ENCODE peak calls at places on chromosomes 4 and X, in four cellular contexts. E is fibroblast of mammary gland, B is astrocyte of the cerebellum, C is activated B cell treated with CpG ODN at 0.5 μM for 24 hours. M is an unnamed sample.

GRCh38 chrX:135982860-135983259 is 2.4 kb upstream of the SLC9A6 start:
- DNase-seq in B (no peak), C (no peak), E (peak), M (no peak)

GRCh38 chrX:123959281-123960063 is 2.0 kb upstream of the STAG2 start:
- DNase-seq in E (peak), B (no peak), C (peak), M (no peak)

GRCh38 chr4:121785479-121785878 is 15.6 kb upstream of the EXOSC9 start:
- DNase-seq in B (no peak), C (no peak), E (peak), M (no peak)

GRCh38 chrX:154748712-154749339 is 2.1 kb downstream of the GAB3 start:
- DNase-seq in B (no peak), C (no peak), E (peak), M (no peak)

GRCh38 chr4:25376754-25377571 is at the start of gene ANAPC4:
- DNase-seq in B (peak), C (peak), E (peak), M (peak)

GRCh38 chr4:77776182-77777134 is 42.7 kb downstream of the CNOT6L start:
- DNase-seq in E (no peak), B (peak), C (no peak), M (no peak)

GRCh38 chr4:161952382-161952781 is 211.4 kb downstream of the FSTL5 start:
- DNase-seq in C (no peak), B (no peak), E (no peak), M (no peak)

GRCh38 chrX:47481160-47481559 is 1.9 kb downstream of the ZNF41 start:
- DNase-seq in B (no peak), E (no peak), C (no peak), M (no peak)

GRCh38 chr4:185744127-185744865 is 67.7 kb downstream of the SORBS2 start:
- DNase-seq in B (peak), C (no peak), E (no peak), M (no peak)

GRCh38 chr4:25727711-25728493 is 72.3 kb downstream of the SLC34A2 start:
- DNase-seq in E (no peak), C (no peak), B (no peak), M (no peak)

GRCh38 chr4:168848112-168848511 is 161.9 kb downstream of the CBR4 start:
- DNase-seq in E (peak), B (no peak), C (no peak), M (no peak)

GRCh38 chrX:49075347-49075746 is 1.5 kb upstream of the PRAF2 start:
- DNase-seq in E (no peak), C (no peak), B (no peak), M (no peak)
- TF ChIP-seq CTCF in E (no peak), C (no peak), B (peak), M (no peak)

GRCh38 chrX:45747905-45748304 is 547.2 kb upstream of the DIPK2B start:
- DNase-seq in E (no peak), C (no peak), B (no peak), M (no peak)

GRCh38 chrX:45743906-45744625 is 543.4 kb upstream of the DIPK2B start:
- DNase-seq in C (no peak), B (no peak), E (peak), M (no peak)

GRCh38 chrX:45745479-45745878 is 544.8 kb upstream of the DIPK2B start:
- DNase-seq in B (no peak), E (peak), C (no peak), M (no peak)

GRCh38 chrX:45740291-45740690 is 539.6 kb upstream of the DIPK2B start:
- DNase-seq in B (no peak), E (peak), C (no peak), M (no peak)

DNA sequence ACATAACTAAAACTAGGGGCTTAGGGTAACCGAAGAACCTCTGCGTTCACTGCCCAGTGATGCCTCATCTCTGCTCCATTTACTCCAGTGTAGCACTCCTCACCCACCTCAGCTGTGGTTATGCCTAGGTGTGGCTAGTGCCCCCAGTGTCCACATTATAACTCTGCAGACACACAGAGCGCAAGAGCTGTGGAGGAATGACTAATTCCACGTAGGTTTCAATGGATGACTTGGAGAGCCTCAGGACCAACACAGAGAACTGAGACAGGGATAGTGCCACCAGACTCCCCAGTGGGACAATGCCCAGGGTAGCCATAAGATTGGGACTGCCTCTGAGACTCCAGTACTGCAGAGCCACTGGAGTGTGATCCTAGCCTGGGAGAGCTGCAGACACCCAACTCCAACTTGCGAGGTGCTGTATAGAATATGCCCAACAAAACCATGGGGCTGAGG is 542.4 kb upstream of the DIPK2B start:
- DNase-seq in C (no peak), E (peak), B (no peak), M (no peak)
- TF ChIP-seq CTCF in C (no peak), E (peak), B (peak), M (no peak)

GRCh38 chrX:15299945-15300851 is 15.2 kb downstream of the ASB11 start:
- DNase-seq in B (no peak), E (peak), C (no peak), M (no peak)
- TF ChIP-seq CTCF in B (peak), E (peak), C (no peak), M (peak)

GRCh38 chr4:8265171-8265929 is 4.2 kb upstream of the HTRA3 start:
- DNase-seq in B (no peak), E (no peak), C (no peak), M (no peak)

GRCh38 chr4:8266088-8266487 is 3.5 kb upstream of the HTRA3 start:
- DNase-seq in E (no peak), C (no peak), B (no peak), M (no peak)

GRCh38 chr4:8266508-8266907 is 3.0 kb upstream of the HTRA3 start:
- DNase-seq in B (no peak), E (no peak), C (no peak), M (no peak)

GRCh38 chr4:8268211-8268610 is 1.3 kb upstream of the HTRA3 start:
- DNase-seq in C (no peak), E (no peak), B (no peak), M (no peak)

GRCh38 chr4:8267077-8267476 is 2.5 kb upstream of the HTRA3 start:
- DNase-seq in C (no peak), B (no peak), E (peak), M (no peak)
- TF ChIP-seq CTCF in C (no peak), B (peak), E (peak), M (peak)

DNA sequence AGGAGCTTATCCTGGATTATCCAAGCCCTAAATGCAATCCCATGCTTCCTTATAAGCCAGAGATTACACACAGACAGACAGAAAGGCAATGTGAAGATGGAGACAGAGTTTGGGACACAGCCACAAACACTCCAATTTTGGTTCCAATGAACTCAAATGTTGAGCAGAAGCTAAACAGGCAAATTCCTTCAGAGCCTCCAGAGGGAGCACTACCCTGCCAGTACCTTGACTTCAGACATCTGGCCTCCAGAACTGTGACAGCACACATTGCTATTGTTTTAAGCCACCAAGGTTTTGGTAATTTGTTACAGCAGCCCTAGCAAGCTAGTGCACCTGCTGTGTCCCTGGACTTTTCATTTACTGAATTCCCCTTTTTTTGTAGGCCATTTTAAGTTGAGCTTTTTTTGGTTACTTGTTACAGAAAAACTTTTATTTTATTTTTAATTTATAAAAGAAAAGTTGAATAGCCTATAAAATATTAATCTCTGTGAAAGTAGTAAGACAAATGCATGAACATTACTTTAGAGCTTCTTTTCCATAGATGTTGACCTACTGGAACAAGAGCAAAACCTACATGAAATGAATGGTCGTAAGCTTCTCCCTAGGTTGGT is 33.4 kb upstream of the SRD5A3 start:
- DNase-seq in C (no peak), E (peak), B (no peak), M (no peak)
- TF ChIP-seq CTCF in C (no peak), E (peak), B (peak), M (peak)

GRCh38 chr4:153034681-153035080 is 98.6 kb downstream of the FHDC1 start:
- DNase-seq in E (no peak), C (no peak), B (no peak), M (no peak)
- TF ChIP-seq CTCF in E (no peak), C (no peak), B (no peak), M (no peak)

DNA sequence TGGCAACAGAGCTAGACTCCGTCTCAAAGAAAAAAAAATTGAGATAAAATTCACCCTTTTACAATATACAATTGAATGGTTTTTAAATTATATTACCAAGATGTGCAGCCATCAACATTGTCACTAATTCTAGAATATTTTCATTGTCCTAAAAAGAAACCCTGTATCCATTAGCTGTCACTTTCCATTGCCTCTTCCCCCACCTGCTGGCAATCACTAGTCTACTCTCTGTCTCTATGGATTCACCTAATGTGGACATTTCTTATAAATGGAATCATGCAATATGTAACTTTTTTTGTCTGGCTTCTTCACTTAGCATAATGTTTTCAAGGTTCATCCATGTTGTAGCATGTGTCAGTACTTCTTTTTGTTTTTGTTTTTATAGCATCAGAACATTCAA is 20.8 kb downstream of the ABHD18 start:
- DNase-seq in B (no peak), E (no peak), C (no peak), M (no peak)
- TF ChIP-seq CTCF in B (no peak), E (peak), C (no peak), M (no peak)

GRCh38 chrX:10725071-10725470 is 104.7 kb upstream of the MID1 start:
- DNase-seq in C (no peak), B (no peak), E (no peak), M (no peak)
- TF ChIP-seq CTCF in C (no peak), B (no peak), E (peak), M (peak)

DNA sequence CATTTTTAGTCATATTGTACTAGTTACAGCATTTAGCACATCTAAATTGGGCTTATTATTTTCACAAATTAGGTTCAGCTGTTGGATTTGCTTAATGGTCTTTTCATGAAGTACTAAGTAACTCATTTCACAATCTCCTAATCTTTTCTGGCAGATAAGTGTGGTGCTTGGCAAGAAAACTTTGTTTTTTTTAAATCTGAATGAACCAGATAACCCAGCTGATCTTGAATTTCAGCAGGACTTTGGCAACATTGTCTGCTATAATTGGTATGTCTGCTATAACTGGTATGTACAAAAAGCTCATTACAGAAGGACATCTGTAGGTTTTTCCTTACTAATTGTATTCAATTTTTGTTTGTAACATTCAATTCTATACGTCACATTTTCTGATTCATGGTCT is 22.7 kb downstream of the WDR19 start:
- DNase-seq in C (no peak), E (no peak), B (no peak), M (no peak)
- TF ChIP-seq CTCF in C (no peak), E (no peak), B (no peak), M (no peak)

GRCh38 chrX:20637351-20637750 is 370.6 kb upstream of the RPS6KA3 start:
- DNase-seq in E (no peak), B (no peak), C (no peak), M (no peak)
- TF ChIP-seq CTCF in E (no peak), B (no peak), C (no peak), M (no peak)

M was measured in CD14-positive monocyte.